ENCODE peak calls at places on chromosomes 3 and 15, in eight cellular contexts. L is activated CD4-positive, alpha-beta T cell treated with anti-CD3 and anti-CD28 coated beads for 48 hours; D is dermis microvascular lymphatic vessel endothelial cell; W is NB4; J is iris pigment epithelial cell; N is GM10248; I is T-helper 2 cell; A is naive thymus-derived CD4-positive, alpha-beta T cell. Y is an unnamed sample.
A peak's percentile ranks its signal among the peaks of the same experiment; 100 is the strongest.

GRCh38 chr15:80289558-80290277 is 37.7 kb upstream of the CTXND1 start:
- DNase-seq in L (no peak), D (no peak), W (no peak), J (no peak), N (no peak), I (no peak), A (no peak), Y (no peak)

GRCh38 chr15:29822685-29823459 is 604 bp upstream of the TJP1 start:
- DNase-seq in L (peak; percentile 28), D (peak; percentile 78), W (no peak), J (peak; percentile 86), N (no peak), I (no peak), A (no peak), Y (peak; percentile 89)

GRCh38 chr15:69121198-69121828 is 39.1 kb upstream of the GLCE start:
- DNase-seq in L (no peak), D (no peak), W (no peak), J (no peak), N (no peak), I (no peak), A (no peak), Y (no peak)

GRCh38 chr3:155766206-155766605 is 21.3 kb upstream of the PLCH1 start:
- DNase-seq in L (no peak), D (no peak), W (peak; percentile 23), J (peak; percentile 74), N (no peak), I (no peak), A (no peak), Y (peak; percentile 47)

GRCh38 chr3:79515072-79515471 is 252.7 kb downstream of the ROBO1 start:
- DNase-seq in L (no peak), D (peak; percentile 47), W (no peak), J (no peak), N (no peak), I (no peak), A (no peak), Y (no peak)

GRCh38 chr3:9916346-9916733 is 558 bp upstream of the IL17RC start:
- DNase-seq in L (no peak), D (no peak), W (no peak), J (peak; percentile 55), N (no peak), I (no peak), A (no peak), Y (no peak)

GRCh38 chr3:106256249-106256957 is 387.6 kb upstream of the CBLB start:
- DNase-seq in L (no peak), D (no peak), W (no peak), J (no peak), N (peak; percentile 29), I (no peak), A (no peak), Y (no peak)

GRCh38 chr3:170480111-170480510 is 61.4 kb downstream of the CLDN11 start:
- DNase-seq in L (no peak), D (no peak), W (peak; percentile 30), J (no peak), N (no peak), I (no peak), A (no peak), Y (no peak)

GRCh38 chr15:69963375-69963774 is 134.3 kb downstream of the TLE3 start:
- DNase-seq in L (no peak), D (no peak), W (no peak), J (no peak), N (no peak), I (no peak), A (no peak), Y (no peak)

GRCh38 chr15:65870889-65871533 is 1.7 kb downstream of the RAB11A start:
- DNase-seq in L (no peak), D (peak; percentile 73), W (peak; percentile 58), J (peak; percentile 89), N (peak; percentile 59), I (no peak), A (no peak), Y (peak; percentile 73)

GRCh38 chr3:173911446-173911845 is 513.9 kb downstream of the NLGN1 start:
- DNase-seq in L (no peak), D (no peak), W (no peak), J (no peak), N (no peak), I (no peak), A (no peak), Y (peak; percentile 17)

GRCh38 chr3:131549340-131549739 is 46.6 kb upstream of the MRPL3 start:
- DNase-seq in L (peak; percentile 20), D (no peak), W (peak; percentile 25), J (no peak), N (no peak), I (no peak), A (no peak), Y (peak; percentile 12)

GRCh38 chr15:90558182-90558581 is 28.5 kb downstream of the CRTC3 start:
- DNase-seq in L (no peak), D (no peak), W (peak; percentile 28), J (peak; percentile 22), N (no peak), I (no peak), A (no peak), Y (no peak)

GRCh38 chr15:77507911-77508310 is 87.2 kb downstream of the HMG20A start:
- DNase-seq in L (no peak), D (peak; percentile 81), W (no peak), J (peak; percentile 58), N (no peak), I (no peak), A (no peak), Y (peak; percentile 64)